ENCODE peak calls at places on chromosomes 4 and X, in seven cellular contexts. Q, T, G, I, K, M and Y are unnamed samples.

GRCh38 chrX:20285513-20285912 is 18.8 kb upstream of the RPS6KA3 start:
- DNase-seq in Q (no peak), T (no peak), G (no peak), I (no peak), K (no peak), M (no peak), Y (no peak)

GRCh38 chr4:143489116-143489515 is 24.4 kb upstream of the SMARCA5 start:
- DNase-seq in Q (no peak), T (no peak), G (no peak), I (no peak), K (no peak), M (no peak), Y (no peak)

GRCh38 chr4:53598901-53599300 is 7.6 kb upstream of the LNX1 start:
- DNase-seq in Q (no peak), T (no peak), G (no peak), I (no peak), K (no peak), M (no peak), Y (no peak)

GRCh38 chr4:168853770-168854169 is 156.3 kb downstream of the CBR4 start:
- DNase-seq in Q (peak; percentile 15), T (no peak), G (no peak), I (no peak), K (no peak), M (no peak), Y (no peak)

GRCh38 chr4:170114636-170115035 is 24.9 kb upstream of the AADAT start:
- DNase-seq in Q (no peak), T (no peak), G (no peak), I (no peak), K (no peak), M (no peak), Y (no peak)

GRCh38 chr4:57061395-57061794 is 48.8 kb downstream of the IGFBP7 start:
- DNase-seq in Q (no peak), T (no peak), G (no peak), I (no peak), K (no peak), M (no peak), Y (no peak)

GRCh38 chr4:42655921-42656735 is 777 bp downstream of the ATP8A1 start:
- DNase-seq in Q (no peak), T (no peak), G (no peak), I (peak; percentile 69), K (no peak), M (peak; percentile 1), Y (peak; percentile 61)

GRCh38 chr4:89266128-89266527 is 41.5 kb downstream of the GPRIN3 start:
- DNase-seq in Q (no peak), T (no peak), G (no peak), I (no peak), K (no peak), M (no peak), Y (no peak)

GRCh38 chrX:108224727-108225455 is 133.3 kb downstream of the ATG4A start:
- DNase-seq in Q (peak; percentile 16), T (peak; percentile 43), G (peak; percentile 10), I (peak; percentile 19), K (no peak), M (peak; percentile 37), Y (peak; percentile 11)

GRCh38 chr4:151804821-151805220 is 44.0 kb upstream of the GATB start:
- DNase-seq in Q (no peak), T (no peak), G (no peak), I (no peak), K (no peak), M (no peak), Y (no peak)

GRCh38 chrX:109890910-109891502 is 111.9 kb upstream of the TMEM164 start:
- DNase-seq in Q (no peak), T (peak; percentile 68), G (peak; percentile 43), I (peak; percentile 65), K (peak; percentile 10), M (peak; percentile 43), Y (no peak)

GRCh38 chrX:109889289-109890006 is 113.5 kb upstream of the TMEM164 start:
- DNase-seq in Q (peak; percentile 26), T (no peak), G (no peak), I (no peak), K (no peak), M (peak; percentile 21), Y (no peak)

GRCh38 chrX:109890300-109890699 is 112.6 kb upstream of the TMEM164 start:
- DNase-seq in Q (no peak), T (no peak), G (no peak), I (no peak), K (no peak), M (no peak), Y (no peak)

GRCh38 chrX:109880629-109881028 is 122.3 kb upstream of the TMEM164 start:
- DNase-seq in Q (peak; percentile 39), T (no peak), G (no peak), I (no peak), K (no peak), M (peak; percentile 60), Y (no peak)

GRCh38 chrX:109886122-109886761 is 116.7 kb upstream of the TMEM164 start:
- DNase-seq in Q (no peak), T (peak; percentile 63), G (peak; percentile 37), I (peak; percentile 51), K (no peak), M (peak; percentile 31), Y (peak; percentile 47)
- TF ChIP-seq JUND in Q (no peak), T (peak; percentile 16), G (no peak), I (no peak), K (no peak), M (no peak), Y (no peak)

GRCh38 chr4:647481-647880 is 22.1 kb downstream of the PDE6B start:
- DNase-seq in Q (no peak), T (no peak), G (no peak), I (no peak), K (no peak), M (no peak), Y (no peak)
- TF ChIP-seq JUND in Q (no peak), T (no peak), G (no peak), I (no peak), K (no peak), M (no peak), Y (no peak)

GRCh38 chr4:147447820-147448219 is 33.1 kb upstream of the EDNRA start:
- DNase-seq in Q (no peak), T (no peak), G (no peak), I (no peak), K (no peak), M (no peak), Y (no peak)

GRCh38 chr4:147456706-147457105 is 24.2 kb upstream of the EDNRA start:
- DNase-seq in Q (no peak), T (no peak), G (no peak), I (no peak), K (no peak), M (no peak), Y (no peak)

GRCh38 chr4:147453561-147454141 is 27.2 kb upstream of the EDNRA start:
- DNase-seq in Q (no peak), T (no peak), G (peak; percentile 39), I (no peak), K (no peak), M (no peak), Y (no peak)
- TF ChIP-seq JUND in Q (no peak), T (no peak), G (no peak), I (no peak), K (no peak), M (no peak), Y (no peak)

GRCh38 chr4:38669233-38669632 is 5.2 kb downstream of the KLF3 start:
- DNase-seq in Q (no peak), T (no peak), G (no peak), I (no peak), K (no peak), M (no peak), Y (no peak)

GRCh38 chr4:38671594-38671943 is 7.6 kb downstream of the KLF3 start:
- DNase-seq in Q (no peak), T (no peak), G (no peak), I (no peak), K (no peak), M (no peak), Y (no peak)

GRCh38 chr4:38670939-38671593 is 7.1 kb downstream of the KLF3 start:
- DNase-seq in Q (no peak), T (no peak), G (no peak), I (no peak), K (no peak), M (no peak), Y (peak; percentile 6)

GRCh38 chr4:38668203-38668602 is 4.2 kb downstream of the KLF3 start:
- DNase-seq in Q (no peak), T (no peak), G (no peak), I (no peak), K (no peak), M (no peak), Y (no peak)

GRCh38 chr4:38670061-38670894 is 6.3 kb downstream of the KLF3 start:
- DNase-seq in Q (no peak), T (no peak), G (no peak), I (peak; percentile 66), K (no peak), M (no peak), Y (no peak)
- TF ChIP-seq JUND in Q (no peak), T (no peak), G (no peak), I (no peak), K (no peak), M (no peak), Y (no peak)

GRCh38 chr4:80006935-80007744 is 65.9 kb downstream of the ANTXR2 start:
- DNase-seq in Q (no peak), T (peak; percentile 12), G (no peak), I (peak; percentile 9), K (no peak), M (peak; percentile 76), Y (no peak)

GRCh38 chr4:80008971-80009370 is 64.1 kb downstream of the ANTXR2 start:
- DNase-seq in Q (no peak), T (no peak), G (no peak), I (no peak), K (no peak), M (no peak), Y (no peak)

GRCh38 chr4:80008351-80008750 is 64.7 kb downstream of the ANTXR2 start:
- DNase-seq in Q (no peak), T (no peak), G (no peak), I (no peak), K (no peak), M (no peak), Y (no peak)

GRCh38 chr4:80005863-80006262 is 67.2 kb downstream of the ANTXR2 start:
- DNase-seq in Q (no peak), T (peak; percentile 17), G (no peak), I (no peak), K (no peak), M (peak; percentile 19), Y (peak; percentile 20)

GRCh38 chr4:80007745-80008149 is 65.3 kb downstream of the ANTXR2 start:
- DNase-seq in Q (peak; percentile 26), T (no peak), G (no peak), I (no peak), K (no peak), M (no peak), Y (no peak)
- TF ChIP-seq JUND in Q (no peak), T (no peak), G (no peak), I (no peak), K (no peak), M (no peak), Y (no peak)